ENCODE peak calls at places on chromosomes 13 and 19, in five cellular contexts. One of them, this sample, is unnamed.

GRCh38 chr13:60679131-60679530 is 282.1 kb downstream of the TDRD3 start:
- DNase-seq in tibial nerve: no peak
- DNase-seq in suprapubic skin: no peak
- DNase-seq in H1: no peak
- DNase-seq in neural progenitor cell: no peak
- DNase-seq in this sample: no peak

GRCh38 chr13:40657307-40657706 is 9.1 kb downstream of the FOXO1 start:
- DNase-seq in tibial nerve: no peak
- DNase-seq in suprapubic skin: no peak
- DNase-seq in H1: no peak
- DNase-seq in neural progenitor cell: no peak
- DNase-seq in this sample: no peak

GRCh38 chr19:48815870-48816501 is 5.2 kb upstream of the BCAT2 start:
- DNase-seq in tibial nerve: no peak
- DNase-seq in suprapubic skin: no peak
- DNase-seq in H1: no peak
- DNase-seq in neural progenitor cell: no peak
- DNase-seq in this sample: no peak

GRCh38 chr13:31775686-31776085 is 36.4 kb downstream of the RXFP2 start:
- DNase-seq in tibial nerve: peak; percentile 24
- DNase-seq in suprapubic skin: no peak
- DNase-seq in H1: no peak
- DNase-seq in neural progenitor cell: no peak
- DNase-seq in this sample: no peak

GRCh38 chr13:66405908-66406802 is 824.0 kb downstream of the PCDH9 start:
- DNase-seq in tibial nerve: no peak
- DNase-seq in suprapubic skin: no peak
- DNase-seq in H1: no peak
- DNase-seq in neural progenitor cell: peak; percentile 37
- DNase-seq in this sample: no peak

GRCh38 chr19:50486823-50487515 is 10.3 kb upstream of the GARIN5A start:
- DNase-seq in tibial nerve: no peak
- DNase-seq in suprapubic skin: no peak
- DNase-seq in H1: peak; percentile 88
- DNase-seq in neural progenitor cell: peak; percentile 68
- DNase-seq in this sample: no peak

GRCh38 chr13:53017433-53017970 is 11.1 kb upstream of the OLFM4 start:
- DNase-seq in tibial nerve: no peak
- DNase-seq in suprapubic skin: no peak
- DNase-seq in H1: no peak
- DNase-seq in neural progenitor cell: no peak
- DNase-seq in this sample: no peak

GRCh38 chr13:76383671-76384461 is 502.3 kb downstream of the KCTD12 start:
- DNase-seq in tibial nerve: no peak
- DNase-seq in suprapubic skin: no peak
- DNase-seq in H1: no peak
- DNase-seq in neural progenitor cell: no peak
- DNase-seq in this sample: no peak

GRCh38 chr13:109795021-109795420 is 8.6 kb upstream of the IRS2 start:
- DNase-seq in tibial nerve: no peak
- DNase-seq in suprapubic skin: no peak
- DNase-seq in H1: no peak
- DNase-seq in neural progenitor cell: no peak
- DNase-seq in this sample: no peak

GRCh38 chr19:8831832-8832131 is 322 bp downstream of the ZNF558 start:
- DNase-seq in tibial nerve: no peak
- DNase-seq in suprapubic skin: no peak
- DNase-seq in H1: no peak
- DNase-seq in neural progenitor cell: no peak
- DNase-seq in this sample: no peak

GRCh38 chr13:23928985-23929384 is 31.7 kb upstream of the C1QTNF9B start:
- DNase-seq in tibial nerve: no peak
- DNase-seq in suprapubic skin: no peak
- DNase-seq in H1: no peak
- DNase-seq in neural progenitor cell: no peak
- DNase-seq in this sample: no peak

GRCh38 chr13:33263976-33264619 is 21.5 kb downstream of the STARD13 start:
- DNase-seq in tibial nerve: no peak
- DNase-seq in suprapubic skin: no peak
- DNase-seq in H1: no peak
- DNase-seq in neural progenitor cell: no peak
- DNase-seq in this sample: no peak

GRCh38 chr13:33263484-33263883 is 22.1 kb downstream of the STARD13 start:
- DNase-seq in tibial nerve: no peak
- DNase-seq in suprapubic skin: no peak
- DNase-seq in H1: no peak
- DNase-seq in neural progenitor cell: no peak
- DNase-seq in this sample: no peak

GRCh38 chr13:33262069-33262487 is 23.5 kb downstream of the STARD13 start:
- DNase-seq in tibial nerve: no peak
- DNase-seq in suprapubic skin: no peak
- DNase-seq in H1: no peak
- DNase-seq in neural progenitor cell: peak; percentile 12
- DNase-seq in this sample: no peak

GRCh38 chr13:33262554-33262953 is 23.0 kb downstream of the STARD13 start:
- DNase-seq in tibial nerve: no peak
- DNase-seq in suprapubic skin: no peak
- DNase-seq in H1: no peak
- DNase-seq in neural progenitor cell: no peak
- DNase-seq in this sample: no peak

DNA sequence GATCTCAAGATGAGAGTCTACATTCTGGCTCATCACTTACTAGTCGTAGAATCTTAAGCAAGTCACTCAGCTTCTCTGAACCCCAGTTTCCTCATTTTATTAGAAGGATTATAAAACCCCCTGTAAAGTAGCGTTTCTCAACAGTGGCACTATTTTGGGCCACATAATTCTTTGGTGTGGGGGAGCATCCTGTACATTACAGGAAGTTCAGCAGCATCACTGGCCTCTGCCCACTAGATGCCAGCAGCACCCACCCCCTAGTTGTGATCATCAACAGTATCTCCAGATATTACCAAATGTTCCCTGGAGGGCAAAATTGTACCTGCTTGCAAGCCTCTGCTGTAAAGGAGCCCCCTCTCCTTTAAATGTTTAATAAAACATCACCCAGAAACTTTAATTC is 22.6 kb downstream of the STARD13 start:
- DNase-seq in tibial nerve: no peak
- DNase-seq in suprapubic skin: no peak
- DNase-seq in H1: no peak
- DNase-seq in neural progenitor cell: no peak
- DNase-seq in this sample: no peak
- TF ChIP-seq CTCF in tibial nerve: no peak
- TF ChIP-seq CTCF in suprapubic skin: no peak
- TF ChIP-seq CTCF in H1: no peak
- TF ChIP-seq CTCF in neural progenitor cell: no peak
- TF ChIP-seq CTCF in this sample: no peak

DNA sequence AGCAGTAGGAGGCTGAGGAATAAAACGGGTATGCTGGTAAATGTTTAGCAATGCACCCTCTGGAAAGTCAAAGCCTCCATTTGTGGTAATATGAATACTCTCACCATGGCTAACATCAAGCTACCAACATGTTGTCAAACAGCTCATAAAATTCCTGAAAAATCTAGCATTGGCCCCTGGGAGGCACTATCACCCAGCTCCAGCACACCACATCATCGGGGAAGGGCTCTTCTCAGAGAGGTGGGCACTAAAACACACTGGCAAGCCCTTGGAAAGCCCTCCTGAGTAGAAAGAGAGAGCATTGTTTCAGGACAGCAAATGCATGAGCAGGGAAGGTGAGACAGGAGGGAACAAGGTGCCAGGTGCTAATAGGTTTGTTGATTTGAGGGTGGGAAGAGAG is 53.9 kb upstream of the FLT1 start:
- DNase-seq in tibial nerve: no peak
- DNase-seq in suprapubic skin: no peak
- DNase-seq in H1: no peak
- DNase-seq in neural progenitor cell: peak; percentile 31
- DNase-seq in this sample: no peak
- TF ChIP-seq CTCF in tibial nerve: no peak
- TF ChIP-seq CTCF in suprapubic skin: no peak
- TF ChIP-seq CTCF in H1: peak; percentile 51
- TF ChIP-seq CTCF in neural progenitor cell: peak; percentile 45
- TF ChIP-seq CTCF in this sample: no peak

DNA sequence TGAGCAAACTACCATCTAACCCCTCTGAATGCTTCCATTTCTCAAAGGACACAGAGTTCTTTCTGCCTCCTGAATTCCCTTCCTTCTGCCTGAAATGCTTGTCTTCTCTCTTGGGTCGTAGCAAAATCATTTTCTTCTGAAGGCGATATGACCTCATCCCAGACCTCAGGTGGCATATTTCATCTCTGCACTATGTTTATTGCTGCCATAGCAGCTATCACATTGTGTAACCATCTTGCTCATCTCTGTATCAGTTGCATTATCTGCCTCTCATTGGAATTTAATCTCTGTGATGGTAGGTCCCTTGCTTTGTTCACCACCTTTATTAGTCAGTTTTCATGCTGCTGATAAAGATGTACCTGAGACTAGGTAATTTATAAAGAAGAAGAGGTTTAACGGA is 32.5 kb upstream of the RAP2A start:
- DNase-seq in tibial nerve: no peak
- DNase-seq in suprapubic skin: no peak
- DNase-seq in H1: no peak
- DNase-seq in neural progenitor cell: no peak
- DNase-seq in this sample: no peak
- TF ChIP-seq CTCF in tibial nerve: no peak
- TF ChIP-seq CTCF in suprapubic skin: no peak
- TF ChIP-seq CTCF in H1: no peak
- TF ChIP-seq CTCF in neural progenitor cell: no peak
- TF ChIP-seq CTCF in this sample: no peak

DNA sequence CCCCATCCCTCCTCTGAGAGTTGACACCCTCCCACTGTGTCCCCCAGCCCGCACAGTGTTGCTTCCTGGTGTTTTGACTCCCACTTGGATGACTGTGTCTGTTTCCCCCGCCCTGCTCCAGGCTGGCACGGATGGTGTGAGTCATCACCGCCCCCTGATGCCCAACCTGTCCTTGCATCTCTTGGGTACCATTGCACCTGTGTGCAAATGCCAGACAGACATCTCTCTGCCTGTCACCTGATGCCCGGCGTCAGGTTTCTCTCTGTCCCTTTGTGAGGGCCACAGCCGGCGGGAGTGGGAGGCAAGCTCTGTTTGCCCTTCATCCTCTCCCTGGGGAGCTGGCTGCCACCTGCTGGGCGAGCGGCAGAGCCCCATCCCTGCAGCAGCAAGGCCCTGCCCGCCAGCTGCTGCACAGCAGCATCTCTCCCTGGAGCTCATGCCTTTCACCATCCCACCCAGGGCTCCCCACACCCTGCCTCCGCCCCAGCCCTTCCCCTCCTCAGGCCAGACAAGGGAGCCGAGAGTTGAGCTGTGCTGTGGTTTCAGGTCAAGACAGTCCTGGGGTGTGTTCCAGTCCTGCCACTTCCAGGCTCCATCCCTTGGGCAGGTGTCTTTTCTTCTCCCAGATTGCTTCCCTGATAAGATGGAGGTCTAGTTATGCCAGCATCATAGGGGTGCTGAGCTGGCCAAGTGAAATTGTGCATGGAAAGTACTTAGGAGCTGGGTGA is 29.7 kb downstream of the NKPD1 start:
- DNase-seq in tibial nerve: no peak
- DNase-seq in suprapubic skin: no peak
- DNase-seq in H1: no peak
- DNase-seq in neural progenitor cell: peak; percentile 43
- DNase-seq in this sample: no peak
- TF ChIP-seq CTCF in tibial nerve: no peak
- TF ChIP-seq CTCF in suprapubic skin: no peak
- TF ChIP-seq CTCF in H1: no peak
- TF ChIP-seq CTCF in neural progenitor cell: no peak
- TF ChIP-seq CTCF in this sample: no peak

DNA sequence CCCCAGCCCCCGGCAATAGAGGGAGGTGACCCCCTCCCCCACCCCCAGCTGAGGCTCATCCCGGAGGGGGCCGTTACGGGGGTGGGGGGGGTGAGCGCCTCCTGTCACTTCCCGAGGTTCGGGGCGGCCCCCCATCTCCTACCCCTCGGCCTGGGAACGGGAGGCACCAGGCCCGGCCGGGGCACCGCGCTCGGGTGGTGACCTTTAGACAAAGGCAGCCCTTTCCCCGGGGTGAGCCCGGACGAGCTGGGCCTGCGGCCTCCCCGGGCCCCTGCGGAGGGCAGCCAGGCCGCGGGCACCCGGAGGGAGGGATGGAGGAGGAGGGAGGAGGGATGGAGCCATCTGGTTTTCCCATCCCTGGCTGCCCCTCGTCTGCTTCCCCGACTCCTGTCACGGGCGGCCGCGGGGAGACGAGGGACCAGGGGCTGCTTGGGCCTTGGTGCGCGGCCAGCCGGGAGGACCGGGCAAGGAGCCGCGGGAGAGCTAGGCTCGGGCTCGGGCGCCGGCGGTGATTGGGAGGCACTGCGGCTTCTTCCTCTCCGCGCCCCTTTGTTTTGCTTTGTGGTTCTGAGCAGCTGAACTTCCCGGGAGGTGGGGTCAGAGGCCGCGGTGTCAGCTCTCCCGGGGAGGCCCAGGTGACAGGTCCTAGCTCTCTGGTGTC is 1.1 kb downstream of the BICRA start:
- DNase-seq in tibial nerve: no peak
- DNase-seq in suprapubic skin: peak; percentile 85
- DNase-seq in H1: no peak
- DNase-seq in neural progenitor cell: peak; percentile 84
- DNase-seq in this sample: no peak
- TF ChIP-seq CTCF in tibial nerve: no peak
- TF ChIP-seq CTCF in suprapubic skin: no peak
- TF ChIP-seq CTCF in H1: no peak
- TF ChIP-seq CTCF in neural progenitor cell: no peak
- TF ChIP-seq CTCF in this sample: no peak

GRCh38 chr19:38326591-38326990 is 6.9 kb downstream of the KCNK6 start:
- DNase-seq in tibial nerve: no peak
- DNase-seq in suprapubic skin: no peak
- DNase-seq in H1: no peak
- DNase-seq in neural progenitor cell: no peak
- DNase-seq in this sample: no peak
- TF ChIP-seq CTCF in tibial nerve: no peak
- TF ChIP-seq CTCF in suprapubic skin: no peak
- TF ChIP-seq CTCF in H1: no peak
- TF ChIP-seq CTCF in neural progenitor cell: no peak
- TF ChIP-seq CTCF in this sample: no peak

This sample was measured in omental fat pad.